ENCODE peak calls at places on chromosome 16, in eight cellular contexts. C is activated CD8-positive, alpha-beta memory T cell treated with anti-CD3 and anti-CD28 coated beads for 1 hour; T is AG10803; D is NCI-H510A; G is lung microvascular endothelial cell; J is GM04504; Q is NCI-H226; M is head of caudate nucleus. X is an unnamed sample.

GRCh38 chr16:2046889-2047329 is 725 bp downstream of the NTHL1 start:
- DNase-seq in C (no peak), T (no peak), D (no peak), G (no peak), J (no peak), Q (no peak), M (no peak), X (no peak)

GRCh38 chr16:87074635-87075318 is 242.4 kb downstream of the C16orf95 start:
- DNase-seq in C (no peak), T (no peak), D (no peak), G (peak; percentile 92), J (no peak), Q (no peak), M (no peak), X (no peak)

GRCh38 chr16:20336955-20337354 is 9.6 kb upstream of the GP2 start:
- DNase-seq in C (no peak), T (no peak), D (peak; percentile 17), G (no peak), J (no peak), Q (no peak), M (no peak), X (no peak)

GRCh38 chr16:7492122-7492521 is 159.5 kb downstream of the RBFOX1 start:
- DNase-seq in C (no peak), T (no peak), D (no peak), G (no peak), J (no peak), Q (no peak), M (no peak), X (no peak)

GRCh38 chr16:72400257-72401078 is 228.5 kb upstream of the PMFBP1 start:
- DNase-seq in C (no peak), T (peak; percentile 60), D (no peak), G (peak; percentile 68), J (peak; percentile 19), Q (peak; percentile 24), M (no peak), X (no peak)

GRCh38 chr16:19458722-19459379 is 41.2 kb downstream of the TMC5 start:
- DNase-seq in C (no peak), T (no peak), D (no peak), G (no peak), J (no peak), Q (no peak), M (no peak), X (no peak)

GRCh38 chr16:1509307-1510221 is 16.4 kb downstream of the TELO2 start:
- DNase-seq in C (no peak), T (no peak), D (no peak), G (peak; percentile 55), J (no peak), Q (no peak), M (no peak), X (no peak)

GRCh38 chr16:51236583-51236982 is 85.5 kb upstream of the SALL1 start:
- DNase-seq in C (no peak), T (no peak), D (no peak), G (no peak), J (no peak), Q (no peak), M (no peak), X (no peak)

GRCh38 chr16:85457366-85457765 is 155.8 kb upstream of the GSE1 start:
- DNase-seq in C (no peak), T (no peak), D (no peak), G (no peak), J (no peak), Q (peak; percentile 31), M (no peak), X (no peak)

GRCh38 chr16:30775381-30776099 is 11.5 kb downstream of the ZNF629 start:
- DNase-seq in C (peak; percentile 32), T (peak; percentile 77), D (peak; percentile 76), G (peak; percentile 85), J (peak; percentile 57), Q (peak; percentile 84), M (peak; percentile 87), X (peak; percentile 41)

GRCh38 chr16:1498899-1499676 is 5.9 kb downstream of the TELO2 start:
- DNase-seq in C (no peak), T (no peak), D (no peak), G (no peak), J (no peak), Q (no peak), M (no peak), X (no peak)

GRCh38 chr16:88350922-88351321 is 31.8 kb upstream of the ZNF469 start:
- DNase-seq in C (no peak), T (no peak), D (no peak), G (no peak), J (no peak), Q (no peak), M (no peak), X (no peak)

GRCh38 chr16:86520317-86521210 is 10.2 kb downstream of the FOXF1 start:
- DNase-seq in C (no peak), T (no peak), D (no peak), G (no peak), J (no peak), Q (no peak), M (no peak), X (no peak)